ENCODE peak calls at places on chromosome 1, in seven cellular contexts. F, G, J, S, V, C and U are unnamed samples.

GRCh38 chr1:109214695-109215623 is 1.2 kb downstream of the SARS1 start:
- DNase-seq in V (peak; percentile 89), C (no peak), F (peak; percentile 59), S (peak; percentile 54), G (peak; percentile 52), J (no peak), U (peak; percentile 43)

GRCh38 chr1:177567393-177567792 is 396.6 kb downstream of the BRINP2 start:
- DNase-seq in S (peak; percentile 34), V (peak; percentile 41), G (no peak), J (peak; percentile 15), F (no peak), C (no peak), U (no peak)

GRCh38 chr1:26520339-26520738 is 9.2 kb upstream of the RPS6KA1 start:
- DNase-seq in C (no peak), F (no peak), J (no peak), S (no peak), G (no peak), V (no peak), U (no peak)

GRCh38 chr1:5389101-5389885 is 602.9 kb downstream of the NPHP4 start:
- DNase-seq in G (no peak), V (no peak), S (no peak), J (no peak), F (no peak), C (no peak), U (no peak)

GRCh38 chr1:65277605-65278343 is 31.6 kb upstream of the DNAJC6 start:
- DNase-seq in C (no peak), F (no peak), S (no peak), J (no peak), G (no peak), V (no peak), U (no peak)

GRCh38 chr1:12129624-12130023 is 37.2 kb upstream of the TNFRSF1B start:
- DNase-seq in S (no peak), F (no peak), J (no peak), G (no peak), V (no peak), C (no peak), U (no peak)

GRCh38 chr1:33137800-33138199 is 44.0 kb downstream of the TRIM62 start:
- DNase-seq in F (no peak), S (no peak), V (peak; percentile 20), G (no peak), J (peak; percentile 73), C (peak; percentile 7), U (no peak)

GRCh38 chr1:44218503-44219300 is 5.4 kb downstream of the DMAP1 start:
- DNase-seq in G (no peak), V (no peak), C (no peak), S (no peak), F (no peak), J (no peak), U (no peak)

GRCh38 chr1:183080406-183080805 is 57.2 kb downstream of the LAMC1 start:
- DNase-seq in F (no peak), S (peak; percentile 67), G (no peak), C (no peak), J (no peak), V (peak; percentile 78), U (peak; percentile 56)

GRCh38 chr1:31828341-31828740 is 12.5 kb upstream of the SPOCD1 start:
- DNase-seq in V (no peak), S (no peak), C (no peak), G (no peak), F (no peak), J (no peak), U (no peak)

GRCh38 chr1:63322248-63322943 is at the start of gene FOXD3:
- DNase-seq in C (no peak), S (peak; percentile 65), G (peak; percentile 37), F (peak; percentile 71), J (peak; percentile 64), V (peak; percentile 71), U (peak; percentile 62)

GRCh38 chr1:212430416-212430815 is 2.3 kb upstream of the NENF start:
- DNase-seq in C (no peak), J (no peak), F (no peak), V (peak; percentile 46), G (no peak), S (no peak), U (no peak)

GRCh38 chr1:47477595-47478080 is 39.8 kb downstream of the FOXD2 start:
- DNase-seq in C (no peak), F (peak; percentile 75), V (no peak), J (no peak), G (no peak), S (peak; percentile 57), U (no peak)

GRCh38 chr1:1264026-1264425 is 9.6 kb downstream of the UBE2J2 start:
- DNase-seq in V (no peak), G (no peak), F (no peak), C (no peak), J (no peak), S (no peak), U (no peak)

GRCh38 chr1:112141301-112141700 is 151.8 kb upstream of the KCND3 start:
- DNase-seq in C (no peak), V (no peak), F (no peak), J (no peak), G (no peak), S (no peak), U (no peak)

GRCh38 chr1:18041685-18042355 is 65.8 kb upstream of the IGSF21 start:
- DNase-seq in S (no peak), J (peak; percentile 49), F (no peak), C (no peak), G (no peak), V (no peak), U (no peak)

GRCh38 chr1:10211805-10212405 is 1.5 kb downstream of the KIF1B start:
- DNase-seq in S (peak; percentile 47), C (no peak), F (no peak), V (no peak), G (no peak), J (no peak), U (peak; percentile 10)

GRCh38 chr1:183956559-183957188 is 80.9 kb downstream of the COLGALT2 start:
- DNase-seq in V (peak; percentile 85), S (peak; percentile 64), C (no peak), J (no peak), G (no peak), F (peak; percentile 30), U (peak; percentile 47)